ENCODE peak calls at places on chromosomes 11 and 22, in four cellular contexts. One of them, this sample, is unnamed.

GRCh38 chr11:13042873-13043338 is 33.8 kb downstream of the RASSF10 start:
- DNase-seq in CD8-positive, alpha-beta T cell: no peak
- DNase-seq in naive thymus-derived CD4-positive, alpha-beta T cell: no peak
- DNase-seq in PC-3: no peak
- DNase-seq in this sample: no peak

GRCh38 chr11:103109818-103110388 is 677 bp downstream of the DYNC2H1 start:
- DNase-seq in CD8-positive, alpha-beta T cell: peak; percentile 3
- DNase-seq in naive thymus-derived CD4-positive, alpha-beta T cell: no peak
- DNase-seq in PC-3: no peak
- DNase-seq in this sample: peak; percentile 33

GRCh38 chr22:27171212-27171611 is 513.8 kb downstream of the MIAT start:
- DNase-seq in CD8-positive, alpha-beta T cell: no peak
- DNase-seq in naive thymus-derived CD4-positive, alpha-beta T cell: no peak
- DNase-seq in PC-3: no peak
- DNase-seq in this sample: no peak

GRCh38 chr22:22093743-22094142 is 111.2 kb upstream of the TOP3B start:
- DNase-seq in CD8-positive, alpha-beta T cell: no peak
- DNase-seq in naive thymus-derived CD4-positive, alpha-beta T cell: no peak
- DNase-seq in PC-3: no peak
- DNase-seq in this sample: no peak

GRCh38 chr11:93542753-93543246 is 391 bp downstream of the SMCO4 start:
- DNase-seq in CD8-positive, alpha-beta T cell: no peak
- DNase-seq in naive thymus-derived CD4-positive, alpha-beta T cell: no peak
- DNase-seq in PC-3: no peak
- DNase-seq in this sample: peak; percentile 91

GRCh38 chr11:73263640-73264039 is 8.5 kb upstream of the P2RY6 start:
- DNase-seq in CD8-positive, alpha-beta T cell: no peak
- DNase-seq in naive thymus-derived CD4-positive, alpha-beta T cell: no peak
- DNase-seq in PC-3: no peak
- DNase-seq in this sample: no peak

GRCh38 chr22:45553333-45554039 is 50.8 kb downstream of the FBLN1 start:
- DNase-seq in CD8-positive, alpha-beta T cell: peak; percentile 52
- DNase-seq in naive thymus-derived CD4-positive, alpha-beta T cell: peak; percentile 48
- DNase-seq in PC-3: peak; percentile 80
- DNase-seq in this sample: peak; percentile 71

GRCh38 chr11:22808559-22809197 is 20.9 kb downstream of the SVIP start:
- DNase-seq in CD8-positive, alpha-beta T cell: no peak
- DNase-seq in naive thymus-derived CD4-positive, alpha-beta T cell: no peak
- DNase-seq in PC-3: no peak
- DNase-seq in this sample: no peak

GRCh38 chr11:9849384-9849783 is 185.5 kb downstream of the SWAP70 start:
- DNase-seq in CD8-positive, alpha-beta T cell: no peak
- DNase-seq in naive thymus-derived CD4-positive, alpha-beta T cell: no peak
- DNase-seq in PC-3: no peak
- DNase-seq in this sample: no peak

GRCh38 chr11:86719781-86720463 is 47.5 kb upstream of the ME3 start:
- DNase-seq in CD8-positive, alpha-beta T cell: no peak
- DNase-seq in naive thymus-derived CD4-positive, alpha-beta T cell: no peak
- DNase-seq in PC-3: peak; percentile 95
- DNase-seq in this sample: no peak

GRCh38 chr22:26587991-26588613 is 1.8 kb downstream of the TPST2 start:
- DNase-seq in CD8-positive, alpha-beta T cell: no peak
- DNase-seq in naive thymus-derived CD4-positive, alpha-beta T cell: no peak
- DNase-seq in PC-3: no peak
- DNase-seq in this sample: no peak

GRCh38 chr11:7485136-7485853 is at the start of gene OLFML1:
- DNase-seq in CD8-positive, alpha-beta T cell: no peak
- DNase-seq in naive thymus-derived CD4-positive, alpha-beta T cell: no peak
- DNase-seq in PC-3: no peak
- DNase-seq in this sample: no peak

GRCh38 chr22:35430897-35431322 is 31.0 kb downstream of the MCM5 start:
- DNase-seq in CD8-positive, alpha-beta T cell: peak; percentile 75
- DNase-seq in naive thymus-derived CD4-positive, alpha-beta T cell: peak; percentile 58
- DNase-seq in PC-3: peak; percentile 83
- DNase-seq in this sample: peak; percentile 89

GRCh38 chr11:99020324-99021225 is at the start of gene CNTN5:
- DNase-seq in CD8-positive, alpha-beta T cell: no peak
- DNase-seq in naive thymus-derived CD4-positive, alpha-beta T cell: peak; percentile 5
- DNase-seq in PC-3: peak; percentile 41
- DNase-seq in this sample: no peak

GRCh38 chr22:38046070-38046748 is 11.0 kb upstream of the PICK1 start:
- DNase-seq in CD8-positive, alpha-beta T cell: no peak
- DNase-seq in naive thymus-derived CD4-positive, alpha-beta T cell: no peak
- DNase-seq in PC-3: no peak
- DNase-seq in this sample: no peak

GRCh38 chr22:39493759-39494158 is 8.3 kb upstream of the MIEF1 start:
- DNase-seq in CD8-positive, alpha-beta T cell: no peak
- DNase-seq in naive thymus-derived CD4-positive, alpha-beta T cell: no peak
- DNase-seq in PC-3: peak; percentile 76
- DNase-seq in this sample: peak; percentile 0

GRCh38 chr11:61555051-61555969 is 25.6 kb downstream of the SYT7 start:
- DNase-seq in CD8-positive, alpha-beta T cell: no peak
- DNase-seq in naive thymus-derived CD4-positive, alpha-beta T cell: no peak
- DNase-seq in PC-3: peak; percentile 44
- DNase-seq in this sample: peak; percentile 65

GRCh38 chr11:102580185-102580951 is 44.8 kb downstream of the MMP20 start:
- DNase-seq in CD8-positive, alpha-beta T cell: no peak
- DNase-seq in naive thymus-derived CD4-positive, alpha-beta T cell: no peak
- DNase-seq in PC-3: peak; percentile 29
- DNase-seq in this sample: no peak

GRCh38 chr11:112160452-112160851 is 3.4 kb downstream of the IL18 start:
- DNase-seq in CD8-positive, alpha-beta T cell: no peak
- DNase-seq in naive thymus-derived CD4-positive, alpha-beta T cell: no peak
- DNase-seq in PC-3: peak; percentile 24
- DNase-seq in this sample: no peak

GRCh38 chr22:37193629-37194191 is 5.7 kb upstream of the C1QTNF6 start:
- DNase-seq in CD8-positive, alpha-beta T cell: peak; percentile 30
- DNase-seq in naive thymus-derived CD4-positive, alpha-beta T cell: peak; percentile 57
- DNase-seq in PC-3: no peak
- DNase-seq in this sample: no peak

GRCh38 chr11:11499300-11499699 is 122.5 kb downstream of the GALNT18 start:
- DNase-seq in CD8-positive, alpha-beta T cell: no peak
- DNase-seq in naive thymus-derived CD4-positive, alpha-beta T cell: no peak
- DNase-seq in PC-3: no peak
- DNase-seq in this sample: no peak

GRCh38 chr11:113504586-113504985 is 29.4 kb upstream of the DRD2 start:
- DNase-seq in CD8-positive, alpha-beta T cell: no peak
- DNase-seq in naive thymus-derived CD4-positive, alpha-beta T cell: no peak
- DNase-seq in PC-3: no peak
- DNase-seq in this sample: no peak

GRCh38 chr22:19932367-19933206 is 9.0 kb upstream of the COMT start:
- DNase-seq in CD8-positive, alpha-beta T cell: no peak
- DNase-seq in naive thymus-derived CD4-positive, alpha-beta T cell: no peak
- DNase-seq in PC-3: no peak
- DNase-seq in this sample: peak; percentile 44

GRCh38 chr11:100830978-100831732 is 144.1 kb downstream of the ARHGAP42 start:
- DNase-seq in CD8-positive, alpha-beta T cell: no peak
- DNase-seq in naive thymus-derived CD4-positive, alpha-beta T cell: no peak
- DNase-seq in PC-3: peak; percentile 80
- DNase-seq in this sample: no peak

GRCh38 chr22:24805790-24806662 is at the start of gene SGSM1:
- DNase-seq in CD8-positive, alpha-beta T cell: peak; percentile 70
- DNase-seq in naive thymus-derived CD4-positive, alpha-beta T cell: peak; percentile 57
- DNase-seq in PC-3: peak; percentile 71
- DNase-seq in this sample: peak; percentile 77

GRCh38 chr22:18012528-18012927 is 11.8 kb downstream of the MICAL3 start:
- DNase-seq in CD8-positive, alpha-beta T cell: no peak
- DNase-seq in naive thymus-derived CD4-positive, alpha-beta T cell: no peak
- DNase-seq in PC-3: peak; percentile 81
- DNase-seq in this sample: no peak

GRCh38 chr22:46070215-46070721 is 80.1 kb upstream of the PPARA start:
- DNase-seq in CD8-positive, alpha-beta T cell: no peak
- DNase-seq in naive thymus-derived CD4-positive, alpha-beta T cell: peak; percentile 26
- DNase-seq in PC-3: peak; percentile 45
- DNase-seq in this sample: peak; percentile 90

GRCh38 chr11:77108436-77108835 is 5.8 kb downstream of the OMP start:
- DNase-seq in CD8-positive, alpha-beta T cell: no peak
- DNase-seq in naive thymus-derived CD4-positive, alpha-beta T cell: no peak
- DNase-seq in PC-3: no peak
- DNase-seq in this sample: no peak
- H3K4me1 ChIP-seq in CD8-positive, alpha-beta T cell: no peaks in the 10 kb centered on the region
- H3K4me1 ChIP-seq in naive thymus-derived CD4-positive, alpha-beta T cell: no peaks in the 10 kb centered on the region
- H3K4me1 ChIP-seq in PC-3: peaks cover 59% of the 10 kb centered on the region
- H3K4me1 ChIP-seq in this sample: no peaks in the 10 kb centered on the region

GRCh38 chr11:27718346-27718852 is 18.1 kb upstream of the BDNF start:
- DNase-seq in CD8-positive, alpha-beta T cell: no peak
- DNase-seq in naive thymus-derived CD4-positive, alpha-beta T cell: no peak
- DNase-seq in PC-3: peak; percentile 79
- DNase-seq in this sample: no peak
- H3K4me1 ChIP-seq in CD8-positive, alpha-beta T cell: no peaks in the 10 kb centered on the region
- H3K4me1 ChIP-seq in naive thymus-derived CD4-positive, alpha-beta T cell: no peaks in the 10 kb centered on the region
- H3K4me1 ChIP-seq in PC-3: peaks cover 6% of the 10 kb centered on the region
- H3K4me1 ChIP-seq in this sample: no peaks in the 10 kb centered on the region

GRCh38 chr11:104705475-104706195 is 192.6 kb downstream of the CASP12 start:
- DNase-seq in CD8-positive, alpha-beta T cell: peak; percentile 63
- DNase-seq in naive thymus-derived CD4-positive, alpha-beta T cell: peak; percentile 91
- DNase-seq in PC-3: peak; percentile 12
- DNase-seq in this sample: no peak
- H3K4me1 ChIP-seq in CD8-positive, alpha-beta T cell: peaks cover 48% of the 10 kb centered on the region
- H3K4me1 ChIP-seq in naive thymus-derived CD4-positive, alpha-beta T cell: peaks cover 40% of the 10 kb centered on the region
- H3K4me1 ChIP-seq in PC-3: no peaks in the 10 kb centered on the region
- H3K4me1 ChIP-seq in this sample: peaks cover 36% of the 10 kb centered on the region

DNA sequence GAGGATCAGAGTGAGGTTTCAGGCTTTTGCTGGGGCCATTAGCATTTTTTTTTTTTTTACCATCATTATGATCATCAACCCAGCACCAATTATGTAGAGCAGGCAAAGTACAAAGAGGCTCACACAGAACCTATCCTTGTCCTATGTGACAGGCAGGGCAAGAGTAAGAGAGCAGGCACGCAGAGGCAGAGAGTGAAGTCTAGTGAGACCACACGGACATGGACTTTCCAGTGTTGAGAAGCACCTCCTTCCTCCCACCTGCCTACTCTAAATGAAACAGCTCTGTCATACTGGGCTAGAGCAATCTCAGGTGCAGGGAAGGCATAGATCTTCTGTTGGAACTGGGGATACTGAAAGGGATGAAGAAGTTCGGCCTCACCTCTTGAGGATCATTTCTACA is 308.7 kb downstream of the ST3GAL4 start:
- DNase-seq in CD8-positive, alpha-beta T cell: no peak
- DNase-seq in naive thymus-derived CD4-positive, alpha-beta T cell: no peak
- DNase-seq in PC-3: no peak
- DNase-seq in this sample: no peak
- H3K4me1 ChIP-seq in CD8-positive, alpha-beta T cell: no peaks in the 10 kb centered on the region
- H3K4me1 ChIP-seq in naive thymus-derived CD4-positive, alpha-beta T cell: no peaks in the 10 kb centered on the region
- H3K4me1 ChIP-seq in PC-3: no peaks in the 10 kb centered on the region
- H3K4me1 ChIP-seq in this sample: no peaks in the 10 kb centered on the region

GRCh38 chr22:43233529-43233928 is 46.6 kb upstream of the TTLL12 start:
- DNase-seq in CD8-positive, alpha-beta T cell: no peak
- DNase-seq in naive thymus-derived CD4-positive, alpha-beta T cell: no peak
- DNase-seq in PC-3: no peak
- DNase-seq in this sample: no peak

GRCh38 chr22:43232445-43232844 is 45.5 kb upstream of the TTLL12 start:
- DNase-seq in CD8-positive, alpha-beta T cell: no peak
- DNase-seq in naive thymus-derived CD4-positive, alpha-beta T cell: no peak
- DNase-seq in PC-3: no peak
- DNase-seq in this sample: no peak

GRCh38 chr22:43236401-43237166 is 49.6 kb upstream of the TTLL12 start:
- DNase-seq in CD8-positive, alpha-beta T cell: no peak
- DNase-seq in naive thymus-derived CD4-positive, alpha-beta T cell: no peak
- DNase-seq in PC-3: no peak
- DNase-seq in this sample: peak; percentile 73

GRCh38 chr22:43235445-43236400 is 48.8 kb upstream of the TTLL12 start:
- DNase-seq in CD8-positive, alpha-beta T cell: no peak
- DNase-seq in naive thymus-derived CD4-positive, alpha-beta T cell: no peak
- DNase-seq in PC-3: no peak
- DNase-seq in this sample: no peak

DNA sequence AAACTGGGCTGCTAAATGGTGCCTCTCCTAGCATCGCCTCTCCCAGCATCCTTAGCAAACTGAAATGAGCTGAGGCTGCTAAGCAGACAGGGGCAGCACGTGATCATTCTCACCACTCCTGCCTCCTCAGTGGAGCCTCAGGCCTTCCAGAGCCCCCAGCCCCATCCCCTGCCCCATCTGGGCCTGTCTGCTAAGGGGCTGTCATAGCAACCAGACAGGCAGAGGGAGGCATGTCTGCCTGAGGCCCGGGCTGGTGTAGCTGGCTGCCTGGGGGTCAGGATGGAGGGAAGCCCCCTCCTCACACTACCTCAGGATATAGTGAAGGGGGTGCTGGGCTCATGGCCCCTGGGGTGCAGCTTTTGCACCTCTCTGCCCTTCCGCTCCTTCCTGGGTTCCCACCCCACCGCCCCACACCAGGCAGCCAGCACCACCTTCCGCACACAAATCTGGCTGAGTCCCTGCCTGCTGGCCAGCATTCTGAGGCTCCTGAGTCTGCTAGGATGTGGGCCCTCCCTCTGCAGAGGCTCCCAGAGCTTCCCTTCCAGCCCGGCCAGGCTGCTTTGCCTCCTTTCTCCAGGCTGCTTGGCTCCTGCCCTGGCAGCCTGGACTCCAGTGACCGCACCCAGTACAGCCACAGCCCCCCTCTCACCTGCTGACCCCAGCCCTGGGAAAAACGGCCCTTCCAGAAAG is 47.5 kb upstream of the TTLL12 start:
- DNase-seq in CD8-positive, alpha-beta T cell: no peak
- DNase-seq in naive thymus-derived CD4-positive, alpha-beta T cell: no peak
- DNase-seq in PC-3: no peak
- DNase-seq in this sample: no peak
- H3K4me1 ChIP-seq in CD8-positive, alpha-beta T cell: no peaks in the 10 kb centered on the region
- H3K4me1 ChIP-seq in naive thymus-derived CD4-positive, alpha-beta T cell: peaks cover 6% of the 10 kb centered on the region
- H3K4me1 ChIP-seq in PC-3: no peaks in the 10 kb centered on the region
- H3K4me1 ChIP-seq in this sample: no peaks in the 10 kb centered on the region

DNA sequence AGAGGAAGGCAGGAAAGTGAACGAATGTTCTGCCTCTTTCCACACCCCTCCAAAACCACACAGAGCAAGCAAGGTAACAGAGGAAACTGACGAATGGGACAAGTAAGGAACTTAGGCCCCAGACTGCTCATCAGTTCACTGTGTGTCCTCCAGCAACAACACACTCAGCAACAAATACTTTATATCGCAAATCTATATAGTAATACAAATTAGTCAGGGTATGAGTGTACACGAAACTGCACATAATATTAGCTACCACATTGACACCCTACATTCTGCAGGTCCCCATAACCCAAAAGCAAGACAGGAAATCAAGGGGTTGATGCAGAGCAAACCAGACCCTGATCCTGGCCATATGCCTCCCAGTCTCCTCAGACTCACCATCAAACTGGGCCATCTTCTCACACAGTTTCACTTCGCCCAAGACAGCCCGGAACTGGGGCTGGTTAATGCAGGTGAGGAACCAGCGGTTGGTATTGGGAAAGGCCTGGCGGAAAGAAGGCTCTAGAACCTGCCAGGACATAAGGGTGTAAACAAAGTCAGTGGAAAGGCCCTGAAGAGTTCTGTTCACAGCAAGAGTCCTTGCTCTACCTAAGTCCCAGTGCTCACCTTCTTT is 6.6 kb downstream of the EEF1G start:
- DNase-seq in CD8-positive, alpha-beta T cell: no peak
- DNase-seq in naive thymus-derived CD4-positive, alpha-beta T cell: no peak
- DNase-seq in PC-3: no peak
- DNase-seq in this sample: no peak
- H3K4me1 ChIP-seq in CD8-positive, alpha-beta T cell: peaks cover 8% of the 10 kb centered on the region
- H3K4me1 ChIP-seq in naive thymus-derived CD4-positive, alpha-beta T cell: peaks cover 4% of the 10 kb centered on the region
- H3K4me1 ChIP-seq in PC-3: peaks cover 22% of the 10 kb centered on the region
- H3K4me1 ChIP-seq in this sample: peaks cover 57% of the 10 kb centered on the region

This sample was measured in left lung.